ENCODE peak calls at places on chromosomes 3 and 15, in four cellular contexts. One of them, this sample, is unnamed.

GRCh38 chr3:180705619-180706018 is 26.3 kb upstream of the CCDC39 start:
- DNase-seq in fibroblast of lung: no peak
- DNase-seq in T-helper 9 cell: no peak
- DNase-seq in NCI-H526: no peak
- DNase-seq in this sample: no peak

GRCh38 chr15:66864871-66865281 is 162.8 kb downstream of the SMAD6 start:
- DNase-seq in fibroblast of lung: no peak
- DNase-seq in T-helper 9 cell: no peak
- DNase-seq in NCI-H526: no peak
- DNase-seq in this sample: no peak

GRCh38 chr3:129657261-129658046 is 51.0 kb upstream of the PLXND1 start:
- DNase-seq in fibroblast of lung: peak; percentile 49
- DNase-seq in T-helper 9 cell: no peak
- DNase-seq in NCI-H526: no peak
- DNase-seq in this sample: no peak

GRCh38 chr3:48135773-48136495 is 52.3 kb downstream of the CDC25A start:
- DNase-seq in fibroblast of lung: peak; percentile 42
- DNase-seq in T-helper 9 cell: no peak
- DNase-seq in NCI-H526: no peak
- DNase-seq in this sample: no peak

GRCh38 chr15:92343869-92344643 is 49.6 kb upstream of the ST8SIA2 start:
- DNase-seq in fibroblast of lung: no peak
- DNase-seq in T-helper 9 cell: no peak
- DNase-seq in NCI-H526: no peak
- DNase-seq in this sample: peak; percentile 71

GRCh38 chr3:189298469-189299375 is 127.0 kb downstream of the TPRG1 start:
- DNase-seq in fibroblast of lung: peak; percentile 7
- DNase-seq in T-helper 9 cell: no peak
- DNase-seq in NCI-H526: no peak
- DNase-seq in this sample: no peak

GRCh38 chr15:101148166-101148880 is 103.5 kb downstream of the CHSY1 start:
- DNase-seq in fibroblast of lung: no peak
- DNase-seq in T-helper 9 cell: no peak
- DNase-seq in NCI-H526: no peak
- DNase-seq in this sample: no peak

GRCh38 chr3:62371032-62371734 is 2.2 kb downstream of the FEZF2 start:
- DNase-seq in fibroblast of lung: no peak
- DNase-seq in T-helper 9 cell: no peak
- DNase-seq in NCI-H526: no peak
- DNase-seq in this sample: no peak

GRCh38 chr3:44492496-44492895 is 15.0 kb upstream of the ZNF445 start:
- DNase-seq in fibroblast of lung: no peak
- DNase-seq in T-helper 9 cell: no peak
- DNase-seq in NCI-H526: no peak
- DNase-seq in this sample: no peak

GRCh38 chr3:32109256-32109655 is 2.8 kb downstream of the GPD1L start:
- DNase-seq in fibroblast of lung: peak; percentile 82
- DNase-seq in T-helper 9 cell: no peak
- DNase-seq in NCI-H526: no peak
- DNase-seq in this sample: peak; percentile 78

GRCh38 chr3:27458929-27459328 is 25.3 kb downstream of the SLC4A7 start:
- DNase-seq in fibroblast of lung: no peak
- DNase-seq in T-helper 9 cell: no peak
- DNase-seq in NCI-H526: no peak
- DNase-seq in this sample: no peak

GRCh38 chr3:56251343-56251945 is 216.8 kb downstream of the ERC2 start:
- DNase-seq in fibroblast of lung: peak; percentile 40
- DNase-seq in T-helper 9 cell: no peak
- DNase-seq in NCI-H526: peak; percentile 55
- DNase-seq in this sample: peak; percentile 52

GRCh38 chr3:48456466-48456865 is 9.9 kb downstream of the ATRIP start:
- DNase-seq in fibroblast of lung: no peak
- DNase-seq in T-helper 9 cell: no peak
- DNase-seq in NCI-H526: peak; percentile 64
- DNase-seq in this sample: no peak

GRCh38 chr15:79283252-79284048 is 928 bp downstream of the ANKRD34C start:
- DNase-seq in fibroblast of lung: peak; percentile 46
- DNase-seq in T-helper 9 cell: peak; percentile 3
- DNase-seq in NCI-H526: peak; percentile 38
- DNase-seq in this sample: peak; percentile 65

GRCh38 chr15:59611277-59612260 is at the start of gene GCNT3:
- DNase-seq in fibroblast of lung: peak; percentile 8
- DNase-seq in T-helper 9 cell: no peak
- DNase-seq in NCI-H526: peak; percentile 33
- DNase-seq in this sample: no peak

GRCh38 chr3:59726279-59726678 is 676.5 kb upstream of the CFAP20DC start:
- DNase-seq in fibroblast of lung: no peak
- DNase-seq in T-helper 9 cell: no peak
- DNase-seq in NCI-H526: no peak
- DNase-seq in this sample: no peak